ENCODE peak calls at places on chromosomes 6 and 20, in five cellular contexts. One of them, this sample, is unnamed.

GRCh38 chr6:154824076-154824475 is 90.9 kb downstream of the SCAF8 start:
- DNase-seq in Calu3: no peak
- DNase-seq in ureter: no peak
- DNase-seq in neural crest cell: no peak
- DNase-seq in left colon: no peak
- DNase-seq in this sample: no peak

GRCh38 chr20:56373942-56374341 is 15.2 kb downstream of the FAM210B start:
- DNase-seq in Calu3: peak
- DNase-seq in ureter: no peak
- DNase-seq in neural crest cell: no peak
- DNase-seq in left colon: no peak
- DNase-seq in this sample: no peak

GRCh38 chr20:61959301-61959700 is 106.4 kb downstream of the TAF4 start:
- DNase-seq in Calu3: no peak
- DNase-seq in ureter: no peak
- DNase-seq in neural crest cell: no peak
- DNase-seq in left colon: no peak
- DNase-seq in this sample: peak

GRCh38 chr6:142551145-142551811 is 249.5 kb downstream of the ADGRG6 start:
- DNase-seq in Calu3: peak
- DNase-seq in ureter: peak
- DNase-seq in neural crest cell: no peak
- DNase-seq in left colon: no peak
- DNase-seq in this sample: peak

GRCh38 chr6:2900821-2901644 is 2.1 kb downstream of the SERPINB9 start:
- DNase-seq in Calu3: no peak
- DNase-seq in ureter: no peak
- DNase-seq in neural crest cell: no peak
- DNase-seq in left colon: no peak
- DNase-seq in this sample: no peak

GRCh38 chr20:8481636-8482035 is 349.6 kb downstream of the PLCB1 start:
- DNase-seq in Calu3: no peak
- DNase-seq in ureter: no peak
- DNase-seq in neural crest cell: no peak
- DNase-seq in left colon: no peak
- DNase-seq in this sample: no peak

GRCh38 chr20:41228858-41229257 is 88.7 kb downstream of the ZHX3 start:
- DNase-seq in Calu3: no peak
- DNase-seq in ureter: no peak
- DNase-seq in neural crest cell: no peak
- DNase-seq in left colon: no peak
- DNase-seq in this sample: no peak

GRCh38 chr20:58710481-58711265 is 18.1 kb downstream of the NPEPL1 start:
- DNase-seq in Calu3: no peak
- DNase-seq in ureter: no peak
- DNase-seq in neural crest cell: no peak
- DNase-seq in left colon: no peak
- DNase-seq in this sample: peak

GRCh38 chr20:61186771-61187170 is 65.3 kb upstream of the CDH4 start:
- DNase-seq in Calu3: no peak
- DNase-seq in ureter: no peak
- DNase-seq in neural crest cell: no peak
- DNase-seq in left colon: no peak
- DNase-seq in this sample: no peak

GRCh38 chr6:26311012-26311384 is 54.0 kb upstream of the BTN3A2 start:
- DNase-seq in Calu3: peak
- DNase-seq in ureter: no peak
- DNase-seq in neural crest cell: no peak
- DNase-seq in left colon: no peak
- DNase-seq in this sample: peak

This sample was measured in WTC11.